ENCODE peak calls at places on chromosome 15, in eight cellular contexts. C is neural progenitor cell, V is GM23338, F is OCI-LY7, E is DND-41, P is astrocyte, H is mammary epithelial cell, G is PC-9. W is an unnamed sample. For H4K20me1, the result is how much of the 10 kb centered on the place peaks cover.

GRCh38 chr15:53446376-53446775 is 313.1 kb downstream of the WDR72 start:
- DNase-seq in C (no peak), V (no peak), F (no peak), E (no peak), P (no peak), H (no peak), G (no peak), W (no peak)

GRCh38 chr15:40069178-40070165 is 30.5 kb upstream of the SRP14 start:
- DNase-seq in C (peak), V (peak), F (peak), E (peak), P (no peak), H (peak), G (peak), W (peak)

GRCh38 chr15:67836134-67836455 is 3.8 kb downstream of the RNU6-1 start:
- DNase-seq in C (peak), V (peak), F (no peak), E (no peak), P (no peak), H (no peak), G (no peak), W (no peak)

GRCh38 chr15:38072007-38072506 is 137.6 kb downstream of the TMCO5A start:
- DNase-seq in C (no peak), V (peak), F (no peak), E (no peak), P (no peak), H (no peak), G (no peak), W (no peak)

GRCh38 chr15:100725121-100726069 is 123.0 kb downstream of the ASB7 start:
- DNase-seq in C (no peak), V (no peak), F (no peak), E (no peak), P (peak), H (peak), G (no peak), W (no peak)

GRCh38 chr15:31362121-31362520 is 35.5 kb downstream of the KLF13 start:
- DNase-seq in C (no peak), V (no peak), F (no peak), E (no peak), P (no peak), H (no peak), G (no peak), W (no peak)

GRCh38 chr15:29924750-29925149 is 102.5 kb upstream of the TJP1 start:
- DNase-seq in C (peak), V (peak), F (no peak), E (no peak), P (peak), H (peak), G (peak), W (peak)

GRCh38 chr15:52234596-52235541 is 43.7 kb upstream of the GNB5 start:
- DNase-seq in C (no peak), V (no peak), F (peak), E (no peak), P (no peak), H (no peak), G (no peak), W (no peak)

GRCh38 chr15:64634020-64634419 is 141.4 kb downstream of the RBPMS2 start:
- DNase-seq in C (peak), V (peak), F (no peak), E (peak), P (peak), H (no peak), G (no peak), W (no peak)

GRCh38 chr15:97235285-97235985 is 725.1 kb upstream of the ARRDC4 start:
- DNase-seq in C (peak), V (peak), F (peak), E (peak), P (peak), H (peak), G (peak), W (peak)

GRCh38 chr15:57510647-57511046 is 81.1 kb upstream of the MYZAP start:
- DNase-seq in C (no peak), V (no peak), F (no peak), E (no peak), P (peak), H (no peak), G (no peak), W (peak)

GRCh38 chr15:68700395-68701123 is 120.1 kb downstream of the ANP32A start:
- DNase-seq in C (peak), V (peak), F (no peak), E (no peak), P (peak), H (no peak), G (no peak), W (peak)

GRCh38 chr15:92105611-92106010 is 252.1 kb downstream of the SLCO3A1 start:
- DNase-seq in C (no peak), V (no peak), F (no peak), E (no peak), P (no peak), H (no peak), G (no peak), W (no peak)

GRCh38 chr15:34435658-34436057 is 1.9 kb downstream of the GOLGA8A start:
- DNase-seq in C (peak), V (no peak), F (no peak), E (no peak), P (no peak), H (no peak), G (no peak), W (no peak)

GRCh38 chr15:34434627-34435305 is 2.8 kb downstream of the GOLGA8A start:
- DNase-seq in C (no peak), V (no peak), F (no peak), E (no peak), P (no peak), H (no peak), G (no peak), W (no peak)

GRCh38 chr15:34436126-34436955 is 1.3 kb downstream of the GOLGA8A start:
- DNase-seq in C (peak), V (peak), F (no peak), E (no peak), P (peak), H (no peak), G (peak), W (no peak)

GRCh38 chr15:34437687-34438086 is at the start of gene GOLGA8A:
- DNase-seq in C (peak), V (peak), F (no peak), E (no peak), P (peak), H (peak), G (peak), W (peak)

GRCh38 chr15:34436956-34437442 is 609 bp downstream of the GOLGA8A start:
- DNase-seq in C (peak), V (peak), F (no peak), E (no peak), P (peak), H (peak), G (peak), W (peak)
- H2AFZ ChIP-seq in C (peak), V (peak), F (no peak), E (no peak), P (peak), H (peak), G (no peak), W (peak)

DNA sequence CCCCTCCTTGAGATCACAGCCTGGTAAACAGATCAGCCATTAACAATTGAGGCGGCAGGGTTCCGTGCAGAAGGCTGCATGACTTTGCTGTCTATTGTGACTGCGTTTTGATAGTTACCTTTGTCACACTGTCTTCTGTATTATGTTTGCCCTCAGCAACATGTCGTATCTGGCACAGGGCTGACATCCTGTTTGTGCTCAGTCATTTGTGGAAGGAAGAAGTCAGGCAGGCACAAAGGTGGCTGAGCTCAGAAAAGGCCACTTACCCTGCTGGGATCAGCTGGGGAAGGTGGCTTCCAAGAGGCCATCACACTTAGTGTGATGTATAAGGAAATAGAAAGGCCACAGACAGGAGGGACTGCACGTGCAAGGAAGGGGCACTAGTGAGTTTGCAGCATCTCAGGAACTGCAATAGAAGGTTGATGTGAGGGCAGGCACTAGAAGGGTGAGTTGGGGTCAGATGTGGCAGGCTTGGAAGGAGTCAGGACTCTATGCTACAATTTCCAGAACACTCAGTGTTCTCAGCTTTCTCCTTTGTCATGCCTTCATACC is 13.4 kb downstream of the PML start:
- DNase-seq in C (no peak), V (no peak), F (peak), E (no peak), P (no peak), H (no peak), G (no peak), W (no peak)
- H4K20me1 ChIP-seq in C (under half), V (under half), F (under half), E (under half), P (half or more), H (under half), G (under half), W (under half)

DNA sequence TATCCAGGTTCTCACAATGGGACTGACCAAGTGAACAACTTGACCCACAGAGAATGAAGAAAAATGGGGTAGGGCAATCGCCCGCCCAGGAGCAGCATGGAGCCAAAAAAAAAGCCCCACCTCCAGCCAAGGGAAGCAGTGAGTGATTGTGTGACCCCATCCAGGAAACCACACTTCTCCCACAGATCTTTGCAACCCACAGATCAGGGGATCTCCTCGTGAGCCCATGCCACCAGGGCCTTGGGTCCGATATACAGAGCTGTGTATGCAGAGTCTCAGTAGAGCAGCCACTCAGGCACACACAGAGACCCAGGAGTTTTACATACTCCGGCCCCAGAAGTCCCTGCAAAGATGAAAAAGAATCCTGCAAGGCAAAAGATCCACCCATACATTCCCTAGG is 35.7 kb downstream of the PYGO1 start:
- DNase-seq in C (no peak), V (no peak), F (no peak), E (no peak), P (no peak), H (no peak), G (no peak), W (no peak)
- H2AFZ ChIP-seq in C (no peak), V (peak), F (no peak), E (no peak), P (peak), H (no peak), G (no peak), W (no peak)

DNA sequence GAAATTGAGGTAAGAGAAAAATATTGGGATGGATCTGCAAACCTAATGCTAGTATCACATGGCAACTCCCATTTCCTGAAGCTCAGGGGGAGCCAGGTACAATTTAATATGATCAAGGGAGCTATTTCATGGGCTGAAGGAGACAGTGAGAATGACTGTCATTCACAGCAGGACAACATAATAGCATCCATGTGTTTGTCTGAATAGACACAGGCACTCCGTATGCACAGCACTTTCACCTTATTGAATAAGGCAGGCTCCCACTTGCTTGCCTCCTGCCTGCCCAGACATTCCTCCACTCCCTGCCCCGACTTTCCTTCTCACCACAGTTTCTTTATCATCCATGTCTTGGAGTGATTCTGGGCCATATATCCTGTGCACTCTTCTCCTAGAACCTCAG is 156.6 kb upstream of the SLC24A5 start:
- DNase-seq in C (no peak), V (no peak), F (no peak), E (no peak), P (no peak), H (no peak), G (no peak), W (no peak)
- H4K20me1 ChIP-seq in C (under half), V (under half), F (under half), E (under half), P (under half), H (under half), G (under half), W (under half)

GRCh38 chr15:48803877-48804276 is 7.0 kb downstream of the CEP152 start:
- DNase-seq in C (no peak), V (no peak), F (no peak), E (no peak), P (no peak), H (no peak), G (no peak), W (no peak)

GRCh38 chr15:48810414-48811324 is at the start of gene CEP152:
- DNase-seq in C (peak), V (peak), F (peak), E (peak), P (peak), H (peak), G (peak), W (peak)

GRCh38 chr15:48802867-48803266 is 8.0 kb downstream of the CEP152 start:
- DNase-seq in C (no peak), V (no peak), F (no peak), E (no peak), P (peak), H (peak), G (no peak), W (peak)

GRCh38 chr15:48802257-48802656 is 8.6 kb downstream of the CEP152 start:
- DNase-seq in C (no peak), V (no peak), F (no peak), E (no peak), P (no peak), H (no peak), G (no peak), W (no peak)

GRCh38 chr15:48806151-48806550 is 4.7 kb downstream of the CEP152 start:
- DNase-seq in C (no peak), V (peak), F (peak), E (peak), P (no peak), H (no peak), G (no peak), W (no peak)
- H2AFZ ChIP-seq in C (no peak), V (no peak), F (no peak), E (no peak), P (no peak), H (no peak), G (no peak), W (no peak)

DNA sequence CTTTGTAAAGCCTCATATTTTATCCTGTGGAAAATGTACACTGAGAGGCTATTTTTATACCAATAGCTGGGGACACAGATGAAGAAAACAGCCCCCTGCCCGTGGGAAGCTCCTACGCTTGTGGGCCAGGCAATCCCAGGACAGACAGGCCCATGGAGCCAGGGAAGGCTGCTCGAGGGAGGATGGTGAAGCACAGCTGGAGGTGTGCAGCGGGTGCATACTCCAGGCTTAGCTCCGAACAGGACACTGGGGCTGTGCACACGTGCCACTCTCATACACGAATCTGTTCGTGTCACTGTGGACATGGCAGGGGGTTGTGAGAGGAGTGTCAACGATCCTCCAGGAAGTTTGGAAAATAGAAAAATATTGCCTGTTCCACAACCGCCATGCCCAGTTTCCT is 36.1 kb downstream of the SMAD6 start:
- DNase-seq in C (no peak), V (no peak), F (no peak), E (no peak), P (no peak), H (no peak), G (no peak), W (no peak)
- H4K20me1 ChIP-seq in C (under half), V (under half), F (under half), E (under half), P (under half), H (under half), G (under half), W (half or more)

W was measured in hepatocyte.